ENCODE peak calls at places on chromosome 12, in ten cellular contexts. Y is spleen, F is PC-3, Q is heart right ventricle, L is fibroblast of lung, G is adrenal gland, V is GM12878, R is body of pancreas, U is tibial artery, T is bronchial epithelial cell. D is an unnamed sample.

GRCh38 chr12:59698599-59698998 is 102.8 kb downstream of the SLC16A7 start:
- DNase-seq in G (no peak), Q (no peak), R (no peak), T (peak; percentile 93), U (no peak), Y (no peak), L (peak; percentile 56), F (peak; percentile 51), V (no peak), D (no peak)

GRCh38 chr12:75327642-75328041 is 2.5 kb downstream of the CAPS2 start:
- DNase-seq in R (no peak), V (no peak), Y (no peak), U (no peak), T (no peak), F (no peak), Q (no peak), G (no peak), L (no peak), D (no peak)

GRCh38 chr12:8564656-8565055 is 24.0 kb upstream of the CLEC4E start:
- DNase-seq in V (no peak), Y (peak; percentile 71), L (no peak), Q (no peak), F (no peak), T (no peak), R (no peak), G (no peak), U (no peak), D (no peak)

GRCh38 chr12:108526482-108527234 is 11.6 kb downstream of the FICD start:
- DNase-seq in R (no peak), Y (no peak), F (no peak), Q (no peak), L (peak; percentile 51), U (no peak), G (no peak), T (no peak), V (no peak), D (no peak)

GRCh38 chr12:113449839-113450238 is 21.8 kb downstream of the LHX5 start:
- DNase-seq in U (no peak), F (no peak), Q (no peak), Y (no peak), T (no peak), L (no peak), G (no peak), R (no peak), V (no peak), D (no peak)

GRCh38 chr12:124168016-124168415 is 126.9 kb upstream of the RFLNA start:
- DNase-seq in R (no peak), Q (no peak), Y (no peak), L (no peak), T (no peak), U (no peak), G (no peak), V (no peak), F (no peak), D (no peak)

GRCh38 chr12:79900951-79901350 is 33.9 kb downstream of the PPP1R12A start:
- DNase-seq in V (no peak), T (no peak), F (no peak), Y (no peak), Q (no peak), L (no peak), G (no peak), R (no peak), U (no peak), D (no peak)

GRCh38 chr12:38053655-38054464 is 262.7 kb upstream of the ALG10B start:
- DNase-seq in L (no peak), Y (no peak), T (no peak), U (no peak), V (no peak), Q (no peak), G (no peak), F (peak; percentile 97), R (peak; percentile 80), D (no peak)

GRCh38 chr12:132210223-132211055 is 66.2 kb downstream of the NOC4L start:
- DNase-seq in R (no peak), V (no peak), U (peak; percentile 61), G (no peak), Y (peak; percentile 67), Q (no peak), T (no peak), L (no peak), F (peak; percentile 25), D (no peak)

GRCh38 chr12:121626853-121627623 is 708 bp downstream of the ORAI1 start:
- DNase-seq in Q (peak; percentile 55), Y (peak; percentile 91), V (no peak), R (peak; percentile 58), G (peak; percentile 58), L (peak; percentile 70), U (peak; percentile 79), F (peak; percentile 48), T (peak; percentile 39), D (peak; percentile 64)

GRCh38 chr12:29395356-29395755 is 14.4 kb upstream of the ERGIC2 start:
- DNase-seq in T (no peak), U (no peak), Y (no peak), R (no peak), G (no peak), L (no peak), V (no peak), Q (no peak), F (no peak), D (no peak)

GRCh38 chr12:121388421-121388981 is 11.4 kb upstream of the RNF34 start:
- DNase-seq in G (no peak), V (no peak), L (peak; percentile 86), U (no peak), Q (no peak), F (peak; percentile 79), R (no peak), Y (no peak), T (peak; percentile 89), D (peak; percentile 63)

GRCh38 chr12:32134144-32134888 is 27.7 kb downstream of the BICD1 start:
- DNase-seq in Y (no peak), T (peak; percentile 37), U (no peak), L (peak; percentile 94), Q (no peak), R (no peak), G (no peak), F (peak; percentile 84), V (peak; percentile 61), D (peak; percentile 72)

DNA sequence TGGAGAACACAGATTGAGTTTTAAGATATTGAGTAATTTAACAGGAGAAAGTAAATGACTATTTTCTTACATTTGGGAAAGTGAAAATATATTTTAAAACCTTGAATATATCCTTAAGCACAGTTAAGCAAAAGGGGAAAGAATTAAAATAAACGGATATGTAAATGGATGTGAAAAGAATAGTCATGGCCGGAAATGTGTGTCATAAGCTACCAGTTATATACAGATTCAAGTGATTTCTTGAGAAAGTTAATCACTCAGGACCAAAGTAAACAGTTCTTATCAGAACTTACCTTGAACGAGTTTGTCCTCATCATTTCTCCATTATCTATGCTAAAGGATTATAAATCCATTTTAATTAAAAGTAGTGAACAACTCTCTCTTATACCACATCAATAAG is 33.4 kb downstream of the C12orf75 start:
- DNase-seq in R (no peak), U (no peak), L (no peak), G (no peak), Q (no peak), T (no peak), F (no peak), V (no peak), Y (no peak), D (no peak)
- H3K36me3 ChIP-seq in R (no peaks in the 10 kb centered on the region), U (no peaks in the 10 kb centered on the region), L (peaks cover 4% of the 10 kb centered on the region), G (no peaks in the 10 kb centered on the region), Q (no peaks in the 10 kb centered on the region), T (no peaks in the 10 kb centered on the region), F (peaks cover 10% of the 10 kb centered on the region), V (peaks cover 3% of the 10 kb centered on the region), Y (no peaks in the 10 kb centered on the region), D (peaks cover 26% of the 10 kb centered on the region)

DNA sequence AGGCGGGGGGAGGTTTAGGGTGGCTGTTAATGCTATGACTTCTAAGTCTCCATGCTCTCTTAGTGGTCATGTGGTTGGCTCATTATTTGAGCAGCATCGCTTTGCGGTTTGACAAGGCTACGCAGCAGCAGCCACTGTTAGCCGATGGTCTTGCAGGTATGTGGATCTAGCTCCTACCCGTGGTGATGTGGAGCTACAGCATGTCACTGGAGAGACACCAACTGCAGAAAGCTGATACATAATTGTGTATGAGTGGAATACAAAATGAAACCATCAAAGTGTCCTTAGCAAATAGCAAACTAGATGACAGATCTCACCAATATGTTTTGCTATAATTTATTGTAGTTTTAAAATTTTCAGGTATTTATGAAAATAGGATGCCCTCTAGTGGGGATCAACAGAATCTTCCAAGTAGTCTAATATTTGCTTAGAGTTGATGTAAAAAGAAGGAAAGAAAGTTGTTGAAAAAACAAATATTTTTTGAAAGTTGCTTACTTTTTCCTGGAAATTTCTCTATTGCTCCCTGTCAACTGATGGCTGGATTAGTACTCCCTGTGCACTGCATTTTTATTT is 94.9 kb downstream of the NAV3 start:
- DNase-seq in Y (peak; percentile 70), G (peak; percentile 77), Q (peak; percentile 72), V (peak; percentile 45), R (peak; percentile 72), F (peak; percentile 90), U (peak; percentile 75), T (peak; percentile 90), L (peak; percentile 99), D (peak; percentile 79)
- H3K4me3 ChIP-seq in Y (peak overlapping the region; percentile 1), G (no peak overlapping the region), Q (peak overlapping the region; percentile 25), V (no peak overlapping the region), R (no peak overlapping the region), F (no peak overlapping the region), U (no peak overlapping the region), T (no peak overlapping the region), L (peak overlapping the region; percentile 21), D (no peak overlapping the region)

GRCh38 chr12:56616924-56617323 is 13.2 kb downstream of the BAZ2A start:
- DNase-seq in F (no peak), G (no peak), Y (no peak), L (no peak), Q (no peak), U (no peak), V (no peak), T (no peak), R (no peak), D (no peak)
- H3K36me3 ChIP-seq in F (peaks cover 58% of the 10 kb centered on the region), G (no peaks in the 10 kb centered on the region), Y (peaks cover 78% of the 10 kb centered on the region), L (peaks cover 23% of the 10 kb centered on the region), Q (peaks cover 42% of the 10 kb centered on the region), U (peaks cover 54% of the 10 kb centered on the region), V (peaks cover 38% of the 10 kb centered on the region), T (peaks cover 42% of the 10 kb centered on the region), R (peaks cover 44% of the 10 kb centered on the region), D (peaks cover 76% of the 10 kb centered on the region)

GRCh38 chr12:47884501-47884900 is 20.3 kb downstream of the VDR start:
- DNase-seq in V (no peak), R (no peak), L (no peak), F (no peak), Q (no peak), T (no peak), U (peak; percentile 34), G (no peak), Y (no peak), D (no peak)

GRCh38 chr12:47881041-47881440 is 23.8 kb downstream of the VDR start:
- DNase-seq in U (no peak), F (no peak), L (no peak), Y (no peak), V (no peak), R (no peak), G (no peak), T (no peak), Q (no peak), D (no peak)

GRCh38 chr12:47882796-47883546 is 21.8 kb downstream of the VDR start:
- DNase-seq in F (no peak), R (no peak), T (peak; percentile 38), U (no peak), G (no peak), L (peak; percentile 28), Y (no peak), V (peak; percentile 77), Q (no peak), D (no peak)

GRCh38 chr12:47883663-47884195 is 21.1 kb downstream of the VDR start:
- DNase-seq in V (no peak), T (no peak), R (no peak), Y (no peak), Q (no peak), F (no peak), G (no peak), U (peak; percentile 41), L (no peak), D (no peak)

GRCh38 chr12:47881826-47882427 is 22.9 kb downstream of the VDR start:
- DNase-seq in Y (no peak), R (no peak), U (peak; percentile 80), F (peak; percentile 60), V (no peak), T (peak; percentile 81), G (no peak), L (peak; percentile 98), Q (no peak), D (peak; percentile 77)
- H3K4me3 ChIP-seq in Y (no peak overlapping the region), R (no peak overlapping the region), U (no peak overlapping the region), F (no peak overlapping the region), V (no peak overlapping the region), T (no peak overlapping the region), G (no peak overlapping the region), L (no peak overlapping the region), Q (no peak overlapping the region), D (no peak overlapping the region)

D was measured in MG63.